ENCODE peak calls at places on chromosomes 5 and 9, in nine cellular contexts. B is NCI-H446; V is head of caudate nucleus; U is anterior cingulate cortex; K is stimulated activated CD4-positive, alpha-beta T cell treated with anti-CD3 and anti-CD28 coated beads, TNF-alpha, amount 100 ng/mL, for 24 hours; C is brain microvascular endothelial cell; D is heart right ventricle; F is T-helper 2 cell; Y is Right ventricle myocardium superior. S is an unnamed sample.

GRCh38 chr9:116151966-116152381 is 1.6 kb upstream of the PAPPA start:
- DNase-seq in B (no peak), V (no peak), U (no peak), K (no peak), C (peak), D (no peak), F (no peak), Y (no peak), S (no peak)

GRCh38 chr5:148482697-148483462 is 99.1 kb downstream of the FBXO38 start:
- DNase-seq in B (peak), V (peak), U (no peak), K (peak), C (peak), D (peak), F (peak), Y (peak), S (no peak)

GRCh38 chr5:116303810-116304209 is 219.0 kb downstream of the COMMD10 start:
- DNase-seq in B (no peak), V (no peak), U (no peak), K (no peak), C (no peak), D (no peak), F (no peak), Y (no peak), S (no peak)

GRCh38 chr5:115309751-115310370 is 13.4 kb upstream of the CCDC112 start:
- DNase-seq in B (peak), V (no peak), U (no peak), K (no peak), C (no peak), D (no peak), F (peak), Y (no peak), S (no peak)

GRCh38 chr9:113649054-113649453 is 185.5 kb downstream of the RGS3 start:
- DNase-seq in B (peak), V (peak), U (peak), K (no peak), C (no peak), D (peak), F (no peak), Y (peak), S (peak)

GRCh38 chr9:97807681-97808080 is 45.3 kb upstream of the FOXE1 start:
- DNase-seq in B (no peak), V (no peak), U (no peak), K (no peak), C (no peak), D (no peak), F (no peak), Y (no peak), S (no peak)

GRCh38 chr9:127121628-127122175 is 733 bp downstream of the ANGPTL2 start:
- DNase-seq in B (no peak), V (no peak), U (no peak), K (no peak), C (no peak), D (no peak), F (no peak), Y (peak), S (no peak)

GRCh38 chr9:79166005-79166404 is 405.8 kb upstream of the TLE4 start:
- DNase-seq in B (no peak), V (no peak), U (no peak), K (no peak), C (no peak), D (no peak), F (no peak), Y (no peak), S (no peak)

GRCh38 chr9:96553070-96553469 is 66.6 kb downstream of the CDC14B start:
- DNase-seq in B (no peak), V (no peak), U (no peak), K (no peak), C (peak), D (no peak), F (no peak), Y (no peak), S (no peak)

GRCh38 chr5:16492398-16493175 is 27.0 kb upstream of the ZNF622 start:
- DNase-seq in B (peak), V (no peak), U (no peak), K (no peak), C (peak), D (peak), F (no peak), Y (peak), S (no peak)

GRCh38 chr9:131095666-131096489 is 453 bp upstream of the AIF1L start:
- DNase-seq in B (no peak), V (peak), U (peak), K (peak), C (no peak), D (peak), F (peak), Y (no peak), S (no peak)

GRCh38 chr9:126527109-126527825 is 86.5 kb upstream of the LMX1B start:
- DNase-seq in B (no peak), V (no peak), U (no peak), K (no peak), C (no peak), D (no peak), F (no peak), Y (no peak), S (no peak)

GRCh38 chr9:111366978-111367377 is 37.0 kb upstream of the OR2K2 start:
- DNase-seq in B (no peak), V (no peak), U (no peak), K (no peak), C (no peak), D (no peak), F (no peak), Y (no peak), S (no peak)

GRCh38 chr9:36337865-36338264 is 62.2 kb downstream of the RNF38 start:
- DNase-seq in B (no peak), V (no peak), U (no peak), K (no peak), C (no peak), D (peak), F (no peak), Y (no peak), S (no peak)

GRCh38 chr5:172941067-172941516 is 18.1 kb upstream of the RPL26L1 start:
- DNase-seq in B (peak), V (no peak), U (no peak), K (no peak), C (no peak), D (no peak), F (no peak), Y (no peak), S (no peak)

GRCh38 chr5:73158313-73158712 is 14.7 kb upstream of the TMEM174 start:
- DNase-seq in B (no peak), V (no peak), U (no peak), K (no peak), C (no peak), D (no peak), F (no peak), Y (no peak), S (no peak)

GRCh38 chr5:150804388-150804787 is 25.8 kb downstream of the SMIM3 start:
- DNase-seq in B (no peak), V (no peak), U (no peak), K (no peak), C (no peak), D (no peak), F (no peak), Y (no peak), S (no peak)

GRCh38 chr5:108857905-108858304 is 110.2 kb downstream of the FER start:
- DNase-seq in B (no peak), V (no peak), U (no peak), K (no peak), C (no peak), D (no peak), F (no peak), Y (no peak), S (no peak)

GRCh38 chr9:17402309-17402708 is 176.6 kb upstream of the SH3GL2 start:
- DNase-seq in B (peak), V (no peak), U (no peak), K (no peak), C (peak), D (no peak), F (no peak), Y (no peak), S (no peak)

GRCh38 chr5:54821445-54822330 is 163.7 kb downstream of the ESM1 start:
- DNase-seq in B (no peak), V (no peak), U (no peak), K (no peak), C (no peak), D (no peak), F (no peak), Y (no peak), S (no peak)

GRCh38 chr5:104643320-104643719 is 1080.7 kb upstream of the NUDT12 start:
- DNase-seq in B (no peak), V (no peak), U (no peak), K (no peak), C (no peak), D (no peak), F (no peak), Y (no peak), S (no peak)

GRCh38 chr9:36721846-36722588 is 149.3 kb downstream of the MELK start:
- DNase-seq in B (peak), V (no peak), U (no peak), K (no peak), C (no peak), D (no peak), F (no peak), Y (no peak), S (no peak)

GRCh38 chr5:139301766-139302499 is 8.4 kb downstream of the MATR3 start:
- DNase-seq in B (no peak), V (no peak), U (no peak), K (no peak), C (no peak), D (no peak), F (no peak), Y (no peak), S (no peak)

GRCh38 chr9:8764041-8764440 is 964.5 kb upstream of the DMAC1 start:
- DNase-seq in B (no peak), V (no peak), U (no peak), K (no peak), C (no peak), D (no peak), F (no peak), Y (no peak), S (no peak)

GRCh38 chr5:114467141-114467540 is 105.3 kb downstream of the KCNN2 start:
- DNase-seq in B (no peak), V (no peak), U (no peak), K (no peak), C (no peak), D (no peak), F (no peak), Y (no peak), S (no peak)

GRCh38 chr5:119468286-119468685 is 16.0 kb downstream of the HSD17B4 start:
- DNase-seq in B (no peak), V (no peak), U (no peak), K (no peak), C (no peak), D (no peak), F (no peak), Y (no peak), S (no peak)